ENCODE peak calls at places on chromosomes 1 and 21, in eight cellular contexts. One of them, this sample, is unnamed.

GRCh38 chr1:245715970-245716369 is 561.2 kb downstream of the KIF26B start:
- DNase-seq in tibial nerve: no peak
- DNase-seq in left lung: no peak
- DNase-seq in mammary epithelial cell: peak; percentile 98
- DNase-seq in heart left ventricle: no peak
- DNase-seq in esophagus squamous epithelium: no peak
- DNase-seq in prostate gland: no peak
- DNase-seq in PC-9: no peak
- DNase-seq in this sample: no peak

GRCh38 chr1:10663668-10664035 is 132.8 kb downstream of the CASZ1 start:
- DNase-seq in tibial nerve: no peak
- DNase-seq in left lung: peak; percentile 60
- DNase-seq in mammary epithelial cell: no peak
- DNase-seq in heart left ventricle: peak; percentile 75
- DNase-seq in esophagus squamous epithelium: no peak
- DNase-seq in prostate gland: peak; percentile 45
- DNase-seq in PC-9: no peak
- DNase-seq in this sample: no peak

GRCh38 chr1:197908695-197909336 is 6.4 kb downstream of the C1orf53 start:
- DNase-seq in tibial nerve: no peak
- DNase-seq in left lung: no peak
- DNase-seq in mammary epithelial cell: no peak
- DNase-seq in heart left ventricle: no peak
- DNase-seq in esophagus squamous epithelium: no peak
- DNase-seq in prostate gland: no peak
- DNase-seq in PC-9: no peak
- DNase-seq in this sample: no peak

GRCh38 chr1:153553691-153554608 is 4.9 kb upstream of the S100A3 start:
- DNase-seq in tibial nerve: no peak
- DNase-seq in left lung: no peak
- DNase-seq in mammary epithelial cell: no peak
- DNase-seq in heart left ventricle: no peak
- DNase-seq in esophagus squamous epithelium: no peak
- DNase-seq in prostate gland: no peak
- DNase-seq in PC-9: no peak
- DNase-seq in this sample: no peak

GRCh38 chr1:83860506-83861221 is 138.3 kb downstream of the TTLL7 start:
- DNase-seq in tibial nerve: peak; percentile 58
- DNase-seq in left lung: peak; percentile 80
- DNase-seq in mammary epithelial cell: peak; percentile 57
- DNase-seq in heart left ventricle: peak; percentile 78
- DNase-seq in esophagus squamous epithelium: peak; percentile 2
- DNase-seq in prostate gland: peak; percentile 87
- DNase-seq in PC-9: peak; percentile 78
- DNase-seq in this sample: peak; percentile 78

GRCh38 chr1:161222175-161223019 is 1.0 kb downstream of the APOA2 start:
- DNase-seq in tibial nerve: no peak
- DNase-seq in left lung: no peak
- DNase-seq in mammary epithelial cell: no peak
- DNase-seq in heart left ventricle: no peak
- DNase-seq in esophagus squamous epithelium: no peak
- DNase-seq in prostate gland: no peak
- DNase-seq in PC-9: no peak
- DNase-seq in this sample: no peak

GRCh38 chr1:181189691-181190361 is 101.3 kb downstream of the IER5 start:
- DNase-seq in tibial nerve: peak; percentile 27
- DNase-seq in left lung: no peak
- DNase-seq in mammary epithelial cell: peak; percentile 44
- DNase-seq in heart left ventricle: peak; percentile 46
- DNase-seq in esophagus squamous epithelium: no peak
- DNase-seq in prostate gland: peak; percentile 49
- DNase-seq in PC-9: peak; percentile 70
- DNase-seq in this sample: peak; percentile 71

GRCh38 chr1:99969260-99969728 is 502 bp upstream of the SLC35A3 start:
- DNase-seq in tibial nerve: no peak
- DNase-seq in left lung: no peak
- DNase-seq in mammary epithelial cell: no peak
- DNase-seq in heart left ventricle: no peak
- DNase-seq in esophagus squamous epithelium: no peak
- DNase-seq in prostate gland: peak; percentile 11
- DNase-seq in PC-9: no peak
- DNase-seq in this sample: no peak

GRCh38 chr1:235304549-235305451 is 23.2 kb downstream of the ARID4B start:
- DNase-seq in tibial nerve: no peak
- DNase-seq in left lung: no peak
- DNase-seq in mammary epithelial cell: no peak
- DNase-seq in heart left ventricle: no peak
- DNase-seq in esophagus squamous epithelium: no peak
- DNase-seq in prostate gland: no peak
- DNase-seq in PC-9: no peak
- DNase-seq in this sample: no peak

GRCh38 chr1:180150982-180151381 is 3.7 kb upstream of the QSOX1 start:
- DNase-seq in tibial nerve: no peak
- DNase-seq in left lung: no peak
- DNase-seq in mammary epithelial cell: no peak
- DNase-seq in heart left ventricle: no peak
- DNase-seq in esophagus squamous epithelium: no peak
- DNase-seq in prostate gland: no peak
- DNase-seq in PC-9: no peak
- DNase-seq in this sample: no peak

GRCh38 chr1:19033926-19034680 is 77.6 kb upstream of the IFFO2 start:
- DNase-seq in tibial nerve: no peak
- DNase-seq in left lung: no peak
- DNase-seq in mammary epithelial cell: peak; percentile 99
- DNase-seq in heart left ventricle: no peak
- DNase-seq in esophagus squamous epithelium: no peak
- DNase-seq in prostate gland: peak; percentile 84
- DNase-seq in PC-9: peak; percentile 66
- DNase-seq in this sample: no peak

GRCh38 chr1:7401814-7402547 is 369.1 kb upstream of the VAMP3 start:
- DNase-seq in tibial nerve: no peak
- DNase-seq in left lung: no peak
- DNase-seq in mammary epithelial cell: peak; percentile 99
- DNase-seq in heart left ventricle: no peak
- DNase-seq in esophagus squamous epithelium: no peak
- DNase-seq in prostate gland: peak; percentile 1
- DNase-seq in PC-9: peak; percentile 65
- DNase-seq in this sample: no peak

GRCh38 chr1:199723557-199723956 is 304.0 kb upstream of the NR5A2 start:
- DNase-seq in tibial nerve: no peak
- DNase-seq in left lung: no peak
- DNase-seq in mammary epithelial cell: no peak
- DNase-seq in heart left ventricle: no peak
- DNase-seq in esophagus squamous epithelium: no peak
- DNase-seq in prostate gland: no peak
- DNase-seq in PC-9: no peak
- DNase-seq in this sample: no peak

GRCh38 chr1:25568090-25568833 is 24.9 kb downstream of the LDLRAP1 start:
- DNase-seq in tibial nerve: peak; percentile 47
- DNase-seq in left lung: no peak
- DNase-seq in mammary epithelial cell: peak; percentile 97
- DNase-seq in heart left ventricle: no peak
- DNase-seq in esophagus squamous epithelium: no peak
- DNase-seq in prostate gland: peak; percentile 93
- DNase-seq in PC-9: peak; percentile 95
- DNase-seq in this sample: no peak

GRCh38 chr1:153540394-153541361 is at the start of gene S100A5:
- DNase-seq in tibial nerve: no peak
- DNase-seq in left lung: no peak
- DNase-seq in mammary epithelial cell: peak; percentile 66
- DNase-seq in heart left ventricle: no peak
- DNase-seq in esophagus squamous epithelium: no peak
- DNase-seq in prostate gland: no peak
- DNase-seq in PC-9: peak; percentile 65
- DNase-seq in this sample: peak; percentile 76

GRCh38 chr21:17988038-17988437 is 168.9 kb upstream of the C21orf91 start:
- DNase-seq in tibial nerve: no peak
- DNase-seq in left lung: no peak
- DNase-seq in mammary epithelial cell: no peak
- DNase-seq in heart left ventricle: no peak
- DNase-seq in esophagus squamous epithelium: no peak
- DNase-seq in prostate gland: no peak
- DNase-seq in PC-9: no peak
- DNase-seq in this sample: no peak

GRCh38 chr21:43025636-43026180 is 49.9 kb downstream of the CBS start:
- DNase-seq in tibial nerve: no peak
- DNase-seq in left lung: no peak
- DNase-seq in mammary epithelial cell: no peak
- DNase-seq in heart left ventricle: no peak
- DNase-seq in esophagus squamous epithelium: no peak
- DNase-seq in prostate gland: no peak
- DNase-seq in PC-9: peak; percentile 57
- DNase-seq in this sample: no peak

GRCh38 chr1:15007842-15008241 is 145.7 kb upstream of the TMEM51 start:
- DNase-seq in tibial nerve: no peak
- DNase-seq in left lung: no peak
- DNase-seq in mammary epithelial cell: no peak
- DNase-seq in heart left ventricle: peak; percentile 20
- DNase-seq in esophagus squamous epithelium: no peak
- DNase-seq in prostate gland: no peak
- DNase-seq in PC-9: no peak
- DNase-seq in this sample: no peak

GRCh38 chr1:221174598-221174997 is 295.4 kb downstream of the HLX start:
- DNase-seq in tibial nerve: no peak
- DNase-seq in left lung: no peak
- DNase-seq in mammary epithelial cell: no peak
- DNase-seq in heart left ventricle: peak; percentile 76
- DNase-seq in esophagus squamous epithelium: no peak
- DNase-seq in prostate gland: no peak
- DNase-seq in PC-9: no peak
- DNase-seq in this sample: no peak

GRCh38 chr21:34702341-34702807 is 33.6 kb downstream of the CLIC6 start:
- DNase-seq in tibial nerve: no peak
- DNase-seq in left lung: no peak
- DNase-seq in mammary epithelial cell: peak; percentile 76
- DNase-seq in heart left ventricle: no peak
- DNase-seq in esophagus squamous epithelium: no peak
- DNase-seq in prostate gland: no peak
- DNase-seq in PC-9: no peak
- DNase-seq in this sample: no peak

GRCh38 chr1:44609412-44609767 is 64.9 kb downstream of the TMEM53 start:
- DNase-seq in tibial nerve: no peak
- DNase-seq in left lung: no peak
- DNase-seq in mammary epithelial cell: no peak
- DNase-seq in heart left ventricle: peak; percentile 37
- DNase-seq in esophagus squamous epithelium: no peak
- DNase-seq in prostate gland: peak; percentile 24
- DNase-seq in PC-9: peak; percentile 49
- DNase-seq in this sample: peak; percentile 38

GRCh38 chr1:65425697-65426096 is 5.2 kb downstream of the LEPR start:
- DNase-seq in tibial nerve: no peak
- DNase-seq in left lung: no peak
- DNase-seq in mammary epithelial cell: peak; percentile 91
- DNase-seq in heart left ventricle: no peak
- DNase-seq in esophagus squamous epithelium: no peak
- DNase-seq in prostate gland: no peak
- DNase-seq in PC-9: peak; percentile 59
- DNase-seq in this sample: no peak

GRCh38 chr1:65431111-65431705 is 10.7 kb downstream of the LEPR start:
- DNase-seq in tibial nerve: no peak
- DNase-seq in left lung: no peak
- DNase-seq in mammary epithelial cell: no peak
- DNase-seq in heart left ventricle: no peak
- DNase-seq in esophagus squamous epithelium: no peak
- DNase-seq in prostate gland: no peak
- DNase-seq in PC-9: no peak
- DNase-seq in this sample: no peak

GRCh38 chr1:65432918-65433317 is 12.4 kb downstream of the LEPR start:
- DNase-seq in tibial nerve: no peak
- DNase-seq in left lung: no peak
- DNase-seq in mammary epithelial cell: no peak
- DNase-seq in heart left ventricle: no peak
- DNase-seq in esophagus squamous epithelium: no peak
- DNase-seq in prostate gland: no peak
- DNase-seq in PC-9: no peak
- DNase-seq in this sample: no peak

GRCh38 chr1:65429806-65430205 is 9.3 kb downstream of the LEPR start:
- DNase-seq in tibial nerve: no peak
- DNase-seq in left lung: no peak
- DNase-seq in mammary epithelial cell: peak; percentile 77
- DNase-seq in heart left ventricle: peak; percentile 13
- DNase-seq in esophagus squamous epithelium: no peak
- DNase-seq in prostate gland: no peak
- DNase-seq in PC-9: peak; percentile 55
- DNase-seq in this sample: no peak

DNA sequence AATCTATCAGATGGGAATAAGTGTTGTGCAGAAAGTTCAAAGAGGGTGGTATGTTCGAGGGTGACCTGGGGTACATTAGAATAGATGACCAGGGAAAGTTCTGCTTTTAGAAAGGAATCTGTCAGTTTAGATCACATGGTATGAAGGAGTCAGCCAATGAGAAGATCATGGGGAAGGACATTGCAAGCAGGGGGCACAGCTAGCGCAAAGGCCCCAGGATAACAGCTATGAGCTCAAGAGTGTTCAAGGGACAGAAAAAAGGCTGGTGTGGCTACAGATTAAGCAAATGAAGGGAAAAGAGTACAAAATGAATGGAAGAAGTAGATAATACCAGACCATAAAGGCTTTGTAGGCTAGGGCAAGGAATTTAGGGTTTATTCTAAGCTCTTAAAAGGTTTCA is 8.6 kb downstream of the LEPR start:
- DNase-seq in tibial nerve: no peak
- DNase-seq in left lung: no peak
- DNase-seq in mammary epithelial cell: no peak
- DNase-seq in heart left ventricle: no peak
- DNase-seq in esophagus squamous epithelium: no peak
- DNase-seq in prostate gland: no peak
- DNase-seq in PC-9: no peak
- DNase-seq in this sample: no peak
- H3K4me1 ChIP-seq in tibial nerve: peaks cover 46% of the 10 kb centered on the region
- H3K4me1 ChIP-seq in left lung: peaks cover 55% of the 10 kb centered on the region
- H3K4me1 ChIP-seq in mammary epithelial cell: peaks cover 48% of the 10 kb centered on the region
- H3K4me1 ChIP-seq in heart left ventricle: peaks cover 22% of the 10 kb centered on the region
- H3K4me1 ChIP-seq in esophagus squamous epithelium: peaks cover 29% of the 10 kb centered on the region
- H3K4me1 ChIP-seq in prostate gland: no peaks in the 10 kb centered on the region
- H3K4me1 ChIP-seq in PC-9: peaks cover 43% of the 10 kb centered on the region
- H3K4me1 ChIP-seq in this sample: no peaks in the 10 kb centered on the region

GRCh38 chr1:111847519-111847918 is 91.8 kb downstream of the DDX20 start:
- DNase-seq in tibial nerve: no peak
- DNase-seq in left lung: no peak
- DNase-seq in mammary epithelial cell: no peak
- DNase-seq in heart left ventricle: no peak
- DNase-seq in esophagus squamous epithelium: no peak
- DNase-seq in prostate gland: no peak
- DNase-seq in PC-9: no peak
- DNase-seq in this sample: no peak
- TF ChIP-seq CTCF in tibial nerve: no peak
- TF ChIP-seq CTCF in left lung: no peak
- TF ChIP-seq CTCF in mammary epithelial cell: no peak
- TF ChIP-seq CTCF in heart left ventricle: no peak
- TF ChIP-seq CTCF in esophagus squamous epithelium: no peak
- TF ChIP-seq CTCF in prostate gland: no peak
- TF ChIP-seq CTCF in PC-9: no peak
- TF ChIP-seq CTCF in this sample: no peak

GRCh38 chr1:33575324-33575879 is 103.0 kb downstream of the ZSCAN20 start:
- DNase-seq in tibial nerve: no peak
- DNase-seq in left lung: no peak
- DNase-seq in mammary epithelial cell: no peak
- DNase-seq in heart left ventricle: peak; percentile 80
- DNase-seq in esophagus squamous epithelium: no peak
- DNase-seq in prostate gland: no peak
- DNase-seq in PC-9: no peak
- DNase-seq in this sample: no peak
- H3K4me1 ChIP-seq in tibial nerve: no peaks in the 10 kb centered on the region
- H3K4me1 ChIP-seq in left lung: peaks cover 3% of the 10 kb centered on the region
- H3K4me1 ChIP-seq in mammary epithelial cell: no peaks in the 10 kb centered on the region
- H3K4me1 ChIP-seq in heart left ventricle: peaks cover 68% of the 10 kb centered on the region
- H3K4me1 ChIP-seq in esophagus squamous epithelium: peaks cover 5% of the 10 kb centered on the region
- H3K4me1 ChIP-seq in prostate gland: no peaks in the 10 kb centered on the region
- H3K4me1 ChIP-seq in PC-9: no peaks in the 10 kb centered on the region
- H3K4me1 ChIP-seq in this sample: no peaks in the 10 kb centered on the region

GRCh38 chr1:22317231-22317919 is 134.3 kb upstream of the ZBTB40 start:
- DNase-seq in tibial nerve: no peak
- DNase-seq in left lung: no peak
- DNase-seq in mammary epithelial cell: no peak
- DNase-seq in heart left ventricle: no peak
- DNase-seq in esophagus squamous epithelium: no peak
- DNase-seq in prostate gland: no peak
- DNase-seq in PC-9: peak; percentile 21
- DNase-seq in this sample: no peak
- TF ChIP-seq CTCF in tibial nerve: no peak
- TF ChIP-seq CTCF in left lung: peak; percentile 22
- TF ChIP-seq CTCF in mammary epithelial cell: peak; percentile 52
- TF ChIP-seq CTCF in heart left ventricle: peak; percentile 11
- TF ChIP-seq CTCF in esophagus squamous epithelium: no peak
- TF ChIP-seq CTCF in prostate gland: no peak
- TF ChIP-seq CTCF in PC-9: peak; percentile 70
- TF ChIP-seq CTCF in this sample: peak; percentile 25